ENCODE peak calls at places on chromosome 13, in four cellular contexts. O is K562, G is A549, K is HepG2. I is an unnamed sample.

GRCh38 chr13:28710161-28710560 is 8.6 kb downstream of the SLC46A3 start:
- DNase-seq in O (no peak), G (no peak), K (no peak), I (no peak)

GRCh38 chr13:45194081-45194939 is 6.5 kb downstream of the KCTD4 start:
- DNase-seq in O (no peak), G (no peak), K (no peak), I (peak; percentile 41)

GRCh38 chr13:46495647-46496046 is 57.3 kb upstream of the LRCH1 start:
- DNase-seq in O (no peak), G (no peak), K (no peak), I (no peak)

GRCh38 chr13:99218126-99218525 is 17.5 kb downstream of the UBAC2 start:
- DNase-seq in O (no peak), G (no peak), K (no peak), I (no peak)

GRCh38 chr13:24218977-24219376 is 58.5 kb downstream of the SPATA13 start:
- DNase-seq in O (no peak), G (no peak), K (no peak), I (no peak)

GRCh38 chr13:76523740-76524382 is 362.3 kb downstream of the KCTD12 start:
- DNase-seq in O (no peak), G (no peak), K (no peak), I (no peak)

GRCh38 chr13:91238036-91238435 is 109.5 kb upstream of the MIR17HG start:
- DNase-seq in O (no peak), G (no peak), K (no peak), I (no peak)

GRCh38 chr13:53191091-53191490 is 162.5 kb downstream of the OLFM4 start:
- DNase-seq in O (no peak), G (no peak), K (no peak), I (no peak)

GRCh38 chr13:95734124-95734523 is 57.2 kb downstream of the DNAJC3 start:
- DNase-seq in O (no peak), G (no peak), K (no peak), I (no peak)

GRCh38 chr13:109010912-109011311 is 381.5 kb downstream of the MYO16 start:
- DNase-seq in O (no peak), G (no peak), K (no peak), I (no peak)

GRCh38 chr13:30341815-30342570 is 34.6 kb upstream of the KATNAL1 start:
- DNase-seq in O (no peak), G (no peak), K (no peak), I (no peak)

GRCh38 chr13:113305208-113305607 is 8.2 kb downstream of the LAMP1 start:
- DNase-seq in O (no peak), G (no peak), K (no peak), I (no peak)

GRCh38 chr13:106593131-106593530 is 25.2 kb upstream of the ARGLU1 start:
- DNase-seq in O (no peak), G (no peak), K (no peak), I (no peak)

GRCh38 chr13:59671853-59672252 is 491.9 kb downstream of the DIAPH3 start:
- DNase-seq in O (no peak), G (no peak), K (no peak), I (no peak)

GRCh38 chr13:20940083-20940482 is 37.5 kb upstream of the XPO4 start:
- DNase-seq in O (no peak), G (no peak), K (peak; percentile 83), I (no peak)

GRCh38 chr13:21005193-21005592 is 56.2 kb downstream of the LATS2 start:
- DNase-seq in O (no peak), G (no peak), K (no peak), I (no peak)

GRCh38 chr13:43058836-43059235 is 35.5 kb downstream of the DNAJC15 start:
- DNase-seq in O (no peak), G (no peak), K (no peak), I (no peak)

GRCh38 chr13:77891486-77891885 is 27.1 kb downstream of the EDNRB start:
- DNase-seq in O (no peak), G (no peak), K (no peak), I (no peak)

GRCh38 chr13:31891472-31891871 is 140.1 kb upstream of the FRY start:
- DNase-seq in O (no peak), G (no peak), K (no peak), I (no peak)

GRCh38 chr13:85582890-85583289 is 216.3 kb downstream of the SLITRK6 start:
- DNase-seq in O (no peak), G (no peak), K (no peak), I (no peak)

GRCh38 chr13:35987572-35988513 is 143.3 kb downstream of the DCLK1 start:
- DNase-seq in O (no peak), G (no peak), K (no peak), I (peak; percentile 54)

GRCh38 chr13:110329798-110330461 is 22.8 kb downstream of the COL4A2 start:
- DNase-seq in O (no peak), G (no peak), K (no peak), I (no peak)

GRCh38 chr13:25109341-25109740 is 13.4 kb downstream of the PABPC3 start:
- DNase-seq in O (no peak), G (no peak), K (no peak), I (no peak)

GRCh38 chr13:101917475-101917810 is 465.0 kb downstream of the ITGBL1 start:
- DNase-seq in O (no peak), G (no peak), K (no peak), I (peak; percentile 36)

GRCh38 chr13:67204731-67205130 is 25.4 kb downstream of the PCDH9 start:
- DNase-seq in O (no peak), G (no peak), K (no peak), I (no peak)
- TF ChIP-seq HMGXB4 in O (no peak), G (no peak), K (no peak), I (no peak)

DNA sequence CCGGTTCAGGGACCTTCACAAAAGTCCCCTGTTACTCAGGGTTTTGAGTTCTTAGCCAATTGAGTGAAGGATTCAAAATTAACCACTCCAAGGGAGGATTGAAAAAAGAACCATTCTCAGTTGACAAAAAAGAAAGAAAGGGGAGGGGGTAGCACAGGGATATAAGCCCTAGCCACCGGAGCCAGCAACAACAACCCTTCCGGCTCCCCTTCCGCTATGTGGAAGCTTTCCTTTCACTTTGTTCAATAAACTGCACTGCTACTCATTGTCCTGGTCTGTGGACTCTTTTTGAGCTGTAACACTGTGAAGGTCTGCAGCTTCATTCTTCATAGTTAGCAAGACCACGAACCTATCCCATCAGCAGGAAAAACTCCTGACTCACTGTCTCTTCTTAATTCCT is 1488.1 kb upstream of the PRR20A start:
- DNase-seq in O (no peak), G (no peak), K (no peak), I (no peak)
- TF ChIP-seq HMGXB4 in O (no peak), G (no peak), K (no peak), I (no peak)

GRCh38 chr13:97506511-97506910 is 72.5 kb downstream of the RAP2A start:
- DNase-seq in O (no peak), G (no peak), K (no peak), I (no peak)
- TF ChIP-seq HMGXB4 in O (no peak), G (no peak), K (no peak), I (no peak)

GRCh38 chr13:51620165-51620983 is 36.1 kb downstream of the WDFY2 start:
- DNase-seq in O (no peak), G (no peak), K (peak; percentile 98), I (no peak)
- TF ChIP-seq HMGXB4 in O (no peak), G (no peak), K (no peak), I (no peak)

I was measured in WTC11.